ENCODE peak calls at places on chromosomes 13 and 19, in five cellular contexts. One of them, this sample, is unnamed. For H3K4me1, the result is how much of the 10 kb centered on the place peaks cover.

GRCh38 chr19:996051-996838 is 4.0 kb upstream of the GRIN3B start:
- DNase-seq in PC-3: peak
- DNase-seq in H9: no peak
- DNase-seq in neuronal stem cell: no peak
- DNase-seq in H1: peak
- DNase-seq in this sample: peak

GRCh38 chr13:77907653-77908341 is 10.8 kb downstream of the EDNRB start:
- DNase-seq in PC-3: no peak
- DNase-seq in H9: no peak
- DNase-seq in neuronal stem cell: no peak
- DNase-seq in H1: no peak
- DNase-seq in this sample: no peak

GRCh38 chr13:49652691-49653305 is 24.5 kb downstream of the ARL11 start:
- DNase-seq in PC-3: peak
- DNase-seq in H9: peak
- DNase-seq in neuronal stem cell: peak
- DNase-seq in H1: peak
- DNase-seq in this sample: peak

GRCh38 chr19:35264281-35265125 is 4.3 kb upstream of the USF2 start:
- DNase-seq in PC-3: no peak
- DNase-seq in H9: peak
- DNase-seq in neuronal stem cell: no peak
- DNase-seq in H1: no peak
- DNase-seq in this sample: no peak

GRCh38 chr13:111184685-111185401 is 69.7 kb downstream of the ARHGEF7 start:
- DNase-seq in PC-3: no peak
- DNase-seq in H9: no peak
- DNase-seq in neuronal stem cell: no peak
- DNase-seq in H1: no peak
- DNase-seq in this sample: no peak

GRCh38 chr13:99087954-99088491 is 110.2 kb upstream of the DOCK9 start:
- DNase-seq in PC-3: peak
- DNase-seq in H9: peak
- DNase-seq in neuronal stem cell: no peak
- DNase-seq in H1: no peak
- DNase-seq in this sample: peak

GRCh38 chr13:67619987-67620386 is 389.9 kb upstream of the PCDH9 start:
- DNase-seq in PC-3: peak
- DNase-seq in H9: no peak
- DNase-seq in neuronal stem cell: no peak
- DNase-seq in H1: no peak
- DNase-seq in this sample: no peak

GRCh38 chr13:51246411-51247298 is 24.5 kb downstream of the FAM124A start:
- DNase-seq in PC-3: no peak
- DNase-seq in H9: no peak
- DNase-seq in neuronal stem cell: no peak
- DNase-seq in H1: peak
- DNase-seq in this sample: no peak

GRCh38 chr19:49712397-49712859 is 21.5 kb downstream of the CPT1C start:
- DNase-seq in PC-3: peak
- DNase-seq in H9: peak
- DNase-seq in neuronal stem cell: no peak
- DNase-seq in H1: peak
- DNase-seq in this sample: peak

GRCh38 chr13:32016119-32016518 is 15.5 kb upstream of the FRY start:
- DNase-seq in PC-3: no peak
- DNase-seq in H9: no peak
- DNase-seq in neuronal stem cell: no peak
- DNase-seq in H1: no peak
- DNase-seq in this sample: no peak

GRCh38 chr13:61410669-61411297 is 4.9 kb downstream of the PCDH20 start:
- DNase-seq in PC-3: peak
- DNase-seq in H9: no peak
- DNase-seq in neuronal stem cell: no peak
- DNase-seq in H1: no peak
- DNase-seq in this sample: no peak

GRCh38 chr13:113061271-113061625 is 44.3 kb upstream of the F7 start:
- DNase-seq in PC-3: no peak
- DNase-seq in H9: no peak
- DNase-seq in neuronal stem cell: no peak
- DNase-seq in H1: no peak
- DNase-seq in this sample: no peak

GRCh38 chr13:110250258-110250891 is 56.6 kb downstream of the COL4A1 start:
- DNase-seq in PC-3: peak
- DNase-seq in H9: no peak
- DNase-seq in neuronal stem cell: no peak
- DNase-seq in H1: peak
- DNase-seq in this sample: no peak

GRCh38 chr19:14979498-14980255 is at the start of gene SLC1A6:
- DNase-seq in PC-3: no peak
- DNase-seq in H9: peak
- DNase-seq in neuronal stem cell: peak
- DNase-seq in H1: peak
- DNase-seq in this sample: no peak

GRCh38 chr19:18496167-18496979 is 25.5 kb downstream of the ELL start:
- DNase-seq in PC-3: peak
- DNase-seq in H9: no peak
- DNase-seq in neuronal stem cell: no peak
- DNase-seq in H1: no peak
- DNase-seq in this sample: peak

GRCh38 chr19:18951721-18952281 is 10.8 kb upstream of the HOMER3 start:
- DNase-seq in PC-3: peak
- DNase-seq in H9: no peak
- DNase-seq in neuronal stem cell: no peak
- DNase-seq in H1: no peak
- DNase-seq in this sample: no peak

GRCh38 chr13:32001392-32001768 is 30.2 kb upstream of the FRY start:
- DNase-seq in PC-3: peak
- DNase-seq in H9: peak
- DNase-seq in neuronal stem cell: peak
- DNase-seq in H1: no peak
- DNase-seq in this sample: no peak

GRCh38 chr13:99422556-99423220 is 78.6 kb upstream of the TM9SF2 start:
- DNase-seq in PC-3: no peak
- DNase-seq in H9: no peak
- DNase-seq in neuronal stem cell: no peak
- DNase-seq in H1: no peak
- DNase-seq in this sample: no peak

GRCh38 chr19:1076951-1077350 is 10.0 kb downstream of the ARHGAP45 start:
- DNase-seq in PC-3: peak
- DNase-seq in H9: no peak
- DNase-seq in neuronal stem cell: no peak
- DNase-seq in H1: no peak
- DNase-seq in this sample: peak

GRCh38 chr19:13505761-13506549 is at the start of gene CACNA1A:
- DNase-seq in PC-3: no peak
- DNase-seq in H9: peak
- DNase-seq in neuronal stem cell: peak
- DNase-seq in H1: peak
- DNase-seq in this sample: no peak

GRCh38 chr13:27919299-27919933 is 384 bp upstream of the PDX1 start:
- DNase-seq in PC-3: no peak
- DNase-seq in H9: no peak
- DNase-seq in neuronal stem cell: no peak
- DNase-seq in H1: no peak
- DNase-seq in this sample: no peak

GRCh38 chr13:94950303-94950702 is 238.0 kb upstream of the SOX21 start:
- DNase-seq in PC-3: no peak
- DNase-seq in H9: no peak
- DNase-seq in neuronal stem cell: no peak
- DNase-seq in H1: no peak
- DNase-seq in this sample: no peak

DNA sequence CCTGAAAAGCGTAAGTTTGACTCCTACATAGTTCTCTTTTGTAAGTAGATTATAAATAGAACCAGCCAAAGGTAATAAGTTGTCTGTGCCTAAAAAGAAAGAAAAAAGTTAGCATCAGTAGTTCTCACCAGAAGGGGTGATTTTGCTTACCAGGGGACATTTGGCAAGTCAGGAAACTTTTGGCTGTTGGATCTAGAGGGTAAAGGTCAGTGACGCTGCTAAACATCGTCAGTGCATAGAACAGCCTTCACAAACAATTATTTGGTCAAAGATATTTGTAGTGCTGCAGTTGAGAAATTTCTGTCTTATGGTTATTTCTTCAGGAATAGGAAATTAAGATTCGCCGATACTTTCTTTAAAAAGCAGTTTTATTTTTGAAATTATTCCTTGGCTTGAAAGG is 2.0 kb downstream of the USPL1 start:
- DNase-seq in PC-3: peak
- DNase-seq in H9: no peak
- DNase-seq in neuronal stem cell: no peak
- DNase-seq in H1: no peak
- DNase-seq in this sample: no peak
- H3K9ac ChIP-seq in PC-3: peak
- H3K9ac ChIP-seq in H9: peak
- H3K9ac ChIP-seq in neuronal stem cell: no peak
- H3K9ac ChIP-seq in H1: no peak
- H3K9ac ChIP-seq in this sample: no peak

GRCh38 chr19:55353356-55353802 is 1.1 kb downstream of the COX6B2 start:
- DNase-seq in PC-3: peak
- DNase-seq in H9: no peak
- DNase-seq in neuronal stem cell: no peak
- DNase-seq in H1: no peak
- DNase-seq in this sample: no peak
- H3K4me1 ChIP-seq in PC-3: under half
- H3K4me1 ChIP-seq in H9: under half
- H3K4me1 ChIP-seq in neuronal stem cell: under half
- H3K4me1 ChIP-seq in H1: under half
- H3K4me1 ChIP-seq in this sample: under half

DNA sequence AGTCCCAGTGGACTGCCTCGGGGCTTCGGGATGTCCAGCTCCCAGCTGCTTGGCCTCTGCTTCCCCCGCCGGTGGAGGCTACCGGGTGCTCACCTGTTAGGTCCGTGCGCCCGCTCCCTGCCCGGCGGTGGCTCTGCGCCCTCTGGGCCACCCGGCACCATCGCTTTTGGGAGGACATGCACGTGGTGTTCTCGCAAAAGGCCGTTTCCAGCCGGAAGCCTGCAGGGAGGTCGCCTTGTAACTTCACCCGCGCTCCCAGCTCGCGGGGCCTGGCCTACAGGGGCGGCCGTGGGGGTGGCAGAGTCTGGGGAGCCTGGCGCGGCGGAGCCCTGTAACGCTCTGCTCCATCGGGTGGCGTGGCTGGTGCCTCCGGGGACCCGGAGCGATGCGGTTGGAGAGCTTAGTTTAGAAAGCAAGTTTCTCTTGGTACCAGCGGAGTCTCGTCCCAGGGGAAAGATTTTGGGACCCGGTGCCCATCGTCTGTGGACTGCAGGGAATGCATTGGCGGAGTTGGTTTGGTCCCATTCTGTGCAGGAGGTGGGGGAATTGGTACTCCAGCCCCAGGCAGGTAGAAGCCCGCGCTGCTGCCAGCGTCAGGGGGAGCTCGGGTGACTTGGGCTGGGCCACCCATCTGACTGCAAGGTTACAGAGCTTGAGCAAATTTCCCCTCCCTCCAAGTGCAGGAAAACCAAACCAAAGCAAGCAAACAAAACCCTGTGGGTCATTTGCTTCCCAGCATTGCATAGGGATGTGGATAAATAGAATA is 673 bp downstream of the SPATA13 start:
- DNase-seq in PC-3: peak
- DNase-seq in H9: peak
- DNase-seq in neuronal stem cell: no peak
- DNase-seq in H1: peak
- DNase-seq in this sample: peak
- H3K27ac ChIP-seq in PC-3: peak
- H3K27ac ChIP-seq in H9: no peak
- H3K27ac ChIP-seq in neuronal stem cell: no peak
- H3K27ac ChIP-seq in H1: no peak
- H3K27ac ChIP-seq in this sample: peak

GRCh38 chr19:4506449-4507149 is 11.7 kb downstream of the PLIN4 start:
- DNase-seq in PC-3: peak
- DNase-seq in H9: no peak
- DNase-seq in neuronal stem cell: no peak
- DNase-seq in H1: no peak
- DNase-seq in this sample: no peak
- H3K9ac ChIP-seq in PC-3: no peak
- H3K9ac ChIP-seq in H9: no peak
- H3K9ac ChIP-seq in neuronal stem cell: no peak
- H3K9ac ChIP-seq in H1: no peak
- H3K9ac ChIP-seq in this sample: no peak

GRCh38 chr13:21012841-21013681 is 48.3 kb downstream of the LATS2 start:
- DNase-seq in PC-3: no peak
- DNase-seq in H9: no peak
- DNase-seq in neuronal stem cell: no peak
- DNase-seq in H1: no peak
- DNase-seq in this sample: no peak

GRCh38 chr13:21012211-21012610 is 49.2 kb downstream of the LATS2 start:
- DNase-seq in PC-3: no peak
- DNase-seq in H9: peak
- DNase-seq in neuronal stem cell: no peak
- DNase-seq in H1: no peak
- DNase-seq in this sample: no peak

GRCh38 chr13:21009036-21009435 is 52.4 kb downstream of the LATS2 start:
- DNase-seq in PC-3: no peak
- DNase-seq in H9: no peak
- DNase-seq in neuronal stem cell: no peak
- DNase-seq in H1: no peak
- DNase-seq in this sample: no peak

GRCh38 chr13:21011378-21011777 is 50.0 kb downstream of the LATS2 start:
- DNase-seq in PC-3: no peak
- DNase-seq in H9: no peak
- DNase-seq in neuronal stem cell: no peak
- DNase-seq in H1: no peak
- DNase-seq in this sample: no peak

DNA sequence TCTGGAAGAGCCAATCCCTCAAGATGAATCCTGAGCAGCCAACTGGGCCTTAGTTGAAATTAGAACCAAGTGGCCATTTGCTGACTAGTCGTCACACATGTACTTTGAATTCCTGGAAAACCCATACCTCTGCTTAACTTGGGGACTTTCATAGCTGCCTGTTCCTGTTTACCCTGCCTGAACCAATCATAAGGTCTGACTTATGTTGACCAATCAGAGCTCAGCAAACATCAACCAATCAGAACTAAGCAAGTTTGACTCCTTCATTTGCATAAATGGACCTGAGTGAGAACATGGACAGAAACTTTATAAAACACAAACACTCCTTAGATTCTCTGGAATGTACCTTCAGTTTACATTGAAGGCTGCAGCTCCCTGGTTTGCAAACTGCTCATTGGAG is 50.8 kb downstream of the LATS2 start:
- DNase-seq in PC-3: peak
- DNase-seq in H9: peak
- DNase-seq in neuronal stem cell: no peak
- DNase-seq in H1: no peak
- DNase-seq in this sample: no peak
- H3K4me1 ChIP-seq in PC-3: under half
- H3K4me1 ChIP-seq in H9: under half
- H3K4me1 ChIP-seq in neuronal stem cell: under half
- H3K4me1 ChIP-seq in H1: under half
- H3K4me1 ChIP-seq in this sample: under half

GRCh38 chr19:43636121-43636683 is 3.4 kb downstream of the CADM4 start:
- DNase-seq in PC-3: no peak
- DNase-seq in H9: peak
- DNase-seq in neuronal stem cell: peak
- DNase-seq in H1: peak
- DNase-seq in this sample: no peak
- H3K27ac ChIP-seq in PC-3: no peak
- H3K27ac ChIP-seq in H9: no peak
- H3K27ac ChIP-seq in neuronal stem cell: peak
- H3K27ac ChIP-seq in H1: no peak
- H3K27ac ChIP-seq in this sample: no peak

GRCh38 chr19:58562126-58563033 is 4.0 kb upstream of the UBE2M start:
- DNase-seq in PC-3: peak
- DNase-seq in H9: peak
- DNase-seq in neuronal stem cell: no peak
- DNase-seq in H1: no peak
- DNase-seq in this sample: peak
- H3K9ac ChIP-seq in PC-3: peak
- H3K9ac ChIP-seq in H9: no peak
- H3K9ac ChIP-seq in neuronal stem cell: peak
- H3K9ac ChIP-seq in H1: peak
- H3K9ac ChIP-seq in this sample: peak